ENCODE peak calls at places on chromosomes 12 and 14, in ten cellular contexts. D, U, M, O, S, P, T, I, A and N are unnamed samples.

GRCh38 chr12:105705765-105706164 is 375.3 kb downstream of the C12orf75 start:
- DNase-seq in T (peak), M (peak), A (peak), U (peak), P (no peak), O (peak), D (peak), I (no peak), S (peak), N (peak)

GRCh38 chr12:21814814-21815213 is 40.3 kb upstream of the KCNJ8 start:
- DNase-seq in T (no peak), A (no peak), D (no peak), M (no peak), U (no peak), S (no peak), I (no peak), O (no peak), P (no peak), N (no peak)

GRCh38 chr12:18888062-18888461 is 150.1 kb downstream of the CAPZA3 start:
- DNase-seq in P (no peak), O (no peak), D (no peak), I (no peak), U (no peak), T (no peak), S (no peak), M (no peak), A (no peak), N (no peak)

GRCh38 chr12:79360269-79360668 is 330.5 kb downstream of the PAWR start:
- DNase-seq in P (no peak), O (no peak), M (no peak), U (no peak), S (no peak), A (peak), T (no peak), I (no peak), D (no peak), N (no peak)

GRCh38 chr14:37864861-37865718 is 269.7 kb downstream of the TTC6 start:
- DNase-seq in S (no peak), I (no peak), P (no peak), O (no peak), U (no peak), D (peak), M (no peak), T (peak), A (no peak), N (no peak)

GRCh38 chr12:49962861-49963765 is 1.4 kb downstream of the AQP5 start:
- DNase-seq in U (peak), I (no peak), M (no peak), P (no peak), D (no peak), T (no peak), S (peak), A (peak), O (peak), N (peak)

GRCh38 chr12:43099691-43100163 is 452.3 kb downstream of the ADAMTS20 start:
- DNase-seq in I (no peak), O (no peak), S (no peak), D (no peak), A (no peak), T (peak), U (no peak), P (no peak), M (no peak), N (no peak)

GRCh38 chr14:92122351-92122677 is 545 bp downstream of the CPSF2 start:
- DNase-seq in A (no peak), P (no peak), D (no peak), M (peak), U (peak), S (no peak), O (peak), T (peak), I (no peak), N (no peak)

GRCh38 chr14:33859306-33859705 is 91.6 kb downstream of the EGLN3 start:
- DNase-seq in M (no peak), T (no peak), D (no peak), U (no peak), I (no peak), A (no peak), O (no peak), S (no peak), P (no peak), N (no peak)

GRCh38 chr14:75391953-75392352 is 35.9 kb upstream of the JDP2 start:
- DNase-seq in M (no peak), P (no peak), D (no peak), S (no peak), T (no peak), I (no peak), U (no peak), A (no peak), O (no peak), N (no peak)

GRCh38 chr14:87687338-87687876 is 305.6 kb downstream of the GALC start:
- DNase-seq in I (no peak), T (no peak), A (no peak), U (no peak), S (no peak), D (no peak), P (no peak), O (no peak), M (peak), N (no peak)

GRCh38 chr14:104741803-104742251 is 11.1 kb upstream of the SIVA1 start:
- DNase-seq in A (no peak), P (no peak), U (peak), O (no peak), D (no peak), T (no peak), I (no peak), M (no peak), S (no peak), N (no peak)

GRCh38 chr14:91374897-91375747 is 42.5 kb downstream of the CCDC88C start:
- DNase-seq in P (no peak), M (no peak), I (no peak), D (no peak), U (no peak), A (no peak), S (no peak), O (no peak), T (no peak), N (no peak)

GRCh38 chr12:53325539-53326061 is 4.2 kb upstream of the AAAS start:
- DNase-seq in I (peak), D (peak), A (peak), T (no peak), U (peak), S (peak), O (peak), M (peak), P (no peak), N (peak)

GRCh38 chr14:43503508-43503907 is 1003.6 kb downstream of the FSCB start:
- DNase-seq in I (no peak), O (no peak), A (no peak), P (no peak), T (no peak), S (no peak), U (no peak), M (no peak), D (no peak), N (no peak)

GRCh38 chr14:91399868-91400640 is 17.6 kb downstream of the CCDC88C start:
- DNase-seq in P (no peak), U (no peak), I (no peak), D (no peak), S (no peak), A (no peak), T (no peak), M (no peak), O (no peak), N (peak)

GRCh38 chr12:31682136-31682962 is 22.9 kb downstream of the ETFBKMT start:
- DNase-seq in O (peak), T (peak), M (peak), S (peak), I (no peak), A (peak), P (peak), D (no peak), U (peak), N (no peak)

GRCh38 chr12:51811203-51811805 is 37.2 kb downstream of the FIGNL2 start:
- DNase-seq in U (no peak), T (no peak), S (no peak), A (no peak), M (no peak), D (no peak), I (no peak), P (no peak), O (no peak), N (no peak)

GRCh38 chr14:44154889-44155288 is 352.2 kb downstream of the FSCB start:
- DNase-seq in U (no peak), T (no peak), P (no peak), D (no peak), I (no peak), S (no peak), O (no peak), M (no peak), A (no peak), N (no peak)

GRCh38 chr14:77799863-77800730 is at the start of gene ADCK1:
- DNase-seq in A (peak), U (peak), T (peak), S (peak), P (peak), M (peak), D (peak), O (peak), I (peak), N (peak)
- TF ChIP-seq CTCF in A (peak), U (peak), T (peak), S (peak), P (peak), M (no peak), D (peak), O (no peak), I (peak), N (no peak)

GRCh38 chr12:97568336-97569180 is 106.0 kb downstream of the RMST start:
- DNase-seq in O (peak), D (no peak), A (peak), T (no peak), I (no peak), U (no peak), P (no peak), S (no peak), M (no peak), N (no peak)
- TF ChIP-seq POLR2A in O (no peak), D (no peak), A (no peak), T (no peak), I (no peak), U (no peak), P (no peak), S (no peak), M (no peak), N (no peak)

DNA sequence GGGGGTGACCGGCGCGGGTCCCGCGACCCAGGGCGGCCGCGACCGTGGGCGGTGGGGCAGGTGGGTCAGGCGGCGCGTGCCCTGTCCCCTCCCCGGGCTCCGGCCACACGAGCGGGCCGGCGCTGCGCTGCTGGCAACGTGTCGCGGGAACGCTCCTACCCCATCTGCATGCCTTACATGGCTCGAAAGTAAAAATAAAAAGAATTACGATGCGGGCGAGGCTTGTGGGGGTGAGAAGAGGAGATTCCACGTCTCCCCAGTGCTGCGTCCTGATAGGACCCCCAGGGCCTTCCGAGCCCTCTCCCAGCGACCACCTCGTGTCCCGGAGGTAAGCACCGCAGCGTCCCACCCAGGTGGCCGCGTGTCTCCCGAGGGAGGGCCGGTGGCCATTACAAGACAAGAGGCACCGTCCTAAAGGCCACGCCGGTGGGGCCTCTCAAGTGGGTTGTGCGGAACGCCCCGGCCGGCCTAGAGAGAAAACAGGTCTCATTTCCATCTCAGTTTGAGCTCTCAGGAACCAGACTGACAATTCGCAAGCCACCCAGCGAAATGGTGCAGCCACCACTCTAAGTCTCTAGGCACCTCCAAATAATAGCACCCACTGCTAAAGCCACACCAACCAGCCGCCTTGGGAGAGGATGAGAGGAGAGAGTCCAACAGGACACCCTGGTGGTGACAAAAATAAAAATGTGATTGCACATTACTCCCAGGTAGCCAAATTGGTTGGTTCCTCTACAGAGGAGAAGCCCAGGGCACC is 614 bp upstream of the FOXN3 start:
- DNase-seq in I (peak), M (peak), A (peak), P (peak), U (peak), O (peak), T (peak), D (peak), S (peak), N (peak)
- TF ChIP-seq CTCF in I (peak), M (peak), A (peak), P (peak), U (peak), O (peak), T (peak), D (peak), S (peak), N (peak)

GRCh38 chr14:73846944-73847343 is 4.7 kb upstream of the PTGR2 start:
- DNase-seq in U (no peak), P (no peak), A (no peak), D (no peak), T (no peak), O (no peak), S (no peak), I (no peak), M (no peak), N (no peak)

GRCh38 chr14:73850940-73851339 is 691 bp upstream of the PTGR2 start:
- DNase-seq in O (no peak), T (no peak), U (no peak), D (no peak), I (no peak), M (no peak), A (no peak), S (no peak), P (no peak), N (no peak)

GRCh38 chr14:73851567-73852382 is at the start of gene PTGR2:
- DNase-seq in M (peak), O (peak), P (peak), S (peak), T (peak), A (peak), U (peak), D (peak), I (peak), N (peak)
- TF ChIP-seq POLR2A in M (peak), O (peak), P (no peak), S (peak), T (peak), A (peak), U (no peak), D (peak), I (peak), N (peak)

DNA sequence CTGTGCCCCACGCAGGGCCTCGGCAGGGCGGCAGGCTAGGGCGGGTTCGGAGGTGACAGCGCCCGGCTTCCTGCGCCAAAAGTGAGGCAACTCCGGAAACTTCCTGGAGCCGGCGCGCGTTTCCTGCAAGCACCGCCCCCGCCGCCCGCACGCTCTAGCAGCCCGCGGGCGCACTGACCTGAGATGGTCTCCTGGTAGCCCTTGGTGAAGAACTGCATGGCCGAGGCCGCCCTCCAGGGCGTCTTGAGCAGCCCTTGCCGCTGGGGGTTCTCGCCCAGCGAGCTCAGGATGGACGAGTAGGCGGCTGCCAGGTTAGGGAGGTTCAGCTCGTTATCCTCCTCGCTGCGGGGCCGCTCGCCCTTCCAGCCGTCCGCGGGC is 494 bp downstream of the GCH1 start:
- DNase-seq in S (peak), M (peak), O (peak), T (peak), U (peak), D (peak), I (peak), A (peak), P (peak), N (peak)
- TF ChIP-seq CTCF in S (no peak), M (no peak), O (no peak), T (no peak), U (peak), D (no peak), I (no peak), A (no peak), P (peak), N (no peak)

DNA sequence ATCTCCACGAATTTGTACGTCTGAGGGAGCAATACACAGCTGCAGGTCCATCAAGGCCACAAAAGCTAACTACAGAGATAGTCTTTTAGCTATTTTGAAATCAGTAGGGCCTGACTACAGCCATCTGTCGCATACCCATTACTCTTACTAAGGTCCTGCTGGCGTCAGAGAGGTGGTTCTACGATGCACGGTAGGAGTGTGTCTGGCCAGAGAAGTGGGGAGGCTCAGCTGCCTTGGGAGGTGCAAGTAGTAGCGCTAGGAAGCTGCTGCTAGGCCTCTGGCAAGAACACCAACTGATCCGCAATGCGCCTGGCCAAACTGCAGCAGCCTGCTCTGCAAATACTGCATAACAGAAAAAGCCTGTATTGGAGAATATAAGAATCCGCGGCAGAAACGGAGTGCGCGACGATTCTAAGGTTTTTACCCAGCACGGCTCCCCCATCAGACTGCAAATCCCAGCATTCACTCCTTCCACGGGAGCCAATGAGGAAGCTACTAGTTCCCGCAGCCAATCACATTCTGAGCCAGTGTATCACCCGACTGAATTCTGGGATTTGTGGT is 743 bp upstream of the CAND1 start:
- DNase-seq in D (peak), I (peak), A (peak), T (peak), O (peak), P (peak), U (peak), S (peak), M (peak), N (peak)
- TF ChIP-seq POLR2A in D (peak), I (no peak), A (no peak), T (no peak), O (no peak), P (no peak), U (no peak), S (no peak), M (peak), N (no peak)

DNA sequence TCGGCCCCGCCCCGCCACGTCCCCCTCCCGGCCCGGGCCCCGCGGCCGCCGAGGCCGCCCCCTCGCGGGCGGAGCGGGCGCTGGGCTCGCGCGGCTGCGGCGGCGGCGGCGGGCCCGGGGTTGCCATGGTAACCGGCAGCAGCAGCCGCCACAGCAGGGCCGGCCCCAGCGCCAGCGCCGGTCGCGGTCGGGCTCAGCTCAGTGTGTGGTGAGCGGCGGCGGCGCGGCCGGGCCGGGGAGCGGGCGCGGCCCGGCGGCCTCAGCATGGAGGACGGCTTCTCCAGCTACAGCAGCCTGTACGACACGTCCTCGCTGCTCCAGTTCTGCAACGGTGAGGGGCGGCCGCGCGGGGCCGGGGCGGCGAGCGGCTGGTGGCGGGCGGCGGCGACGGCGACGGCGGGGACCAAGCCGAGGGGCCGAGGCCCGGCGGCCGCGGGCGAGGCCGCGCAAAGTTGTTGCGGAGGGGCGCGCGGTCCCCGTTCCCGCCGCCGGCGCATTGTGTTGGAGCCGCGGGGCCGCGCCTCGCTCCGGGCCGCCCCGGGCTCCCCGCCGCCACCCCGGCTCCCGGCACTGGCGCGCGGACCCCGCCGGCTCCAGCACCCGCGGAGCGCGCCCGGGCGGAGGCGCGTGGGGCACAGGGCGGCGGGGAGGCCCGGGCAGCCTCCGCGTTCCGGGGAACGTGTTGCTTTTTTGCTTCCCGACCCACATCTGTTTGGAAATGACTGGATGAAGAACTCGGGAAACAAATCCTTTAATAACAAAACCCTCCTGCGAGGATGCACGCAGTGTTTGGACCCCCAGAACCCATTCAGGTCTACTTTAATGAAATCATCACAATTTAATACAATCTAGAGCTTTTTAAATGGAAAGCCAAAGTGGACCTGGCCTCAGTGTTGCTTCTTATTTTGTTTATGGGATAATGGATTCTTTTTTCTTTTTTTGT is at the start of gene EML1:
- DNase-seq in M (peak), I (peak), O (peak), D (peak), U (peak), A (peak), T (peak), S (peak), P (no peak), N (peak)
- TF ChIP-seq CTCF in M (no peak), I (no peak), O (peak), D (no peak), U (peak), A (no peak), T (peak), S (no peak), P (no peak), N (no peak)

GRCh38 chr12:119876761-119877638 is at the start of gene CIT:
- DNase-seq in T (peak), O (peak), P (peak), I (peak), D (peak), A (peak), M (peak), S (peak), U (peak), N (peak)
- TF ChIP-seq POLR2A in T (no peak), O (no peak), P (no peak), I (no peak), D (no peak), A (no peak), M (no peak), S (no peak), U (no peak), N (no peak)

DNA sequence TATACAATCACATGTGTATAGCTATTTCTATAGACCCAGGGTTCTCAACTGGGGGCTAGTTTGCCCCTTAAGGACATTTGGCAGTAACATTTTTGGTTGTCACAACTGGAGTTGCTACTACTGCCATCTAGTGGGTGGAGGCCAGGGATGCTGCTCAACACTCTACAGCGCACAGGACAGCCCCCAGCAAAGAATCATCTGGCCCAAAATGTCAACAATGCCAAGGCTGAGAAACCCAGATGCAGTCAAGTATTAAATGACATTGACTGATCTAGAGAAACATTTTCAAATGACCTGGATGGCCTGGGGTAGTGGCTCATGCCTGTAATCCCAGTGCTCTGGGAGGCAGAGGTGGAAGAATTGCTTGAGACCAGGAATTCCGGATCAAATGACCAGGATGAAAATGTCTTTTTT is 5.8 kb downstream of the WSB2 start:
- DNase-seq in A (peak), I (no peak), T (peak), S (peak), U (no peak), O (peak), D (no peak), M (peak), P (no peak), N (peak)
- TF ChIP-seq CTCF in A (peak), I (peak), T (peak), S (peak), U (peak), O (peak), D (no peak), M (no peak), P (peak), N (peak)

GRCh38 chr14:102081231-102082080 is 5.4 kb downstream of the HSP90AA1 start:
- DNase-seq in A (no peak), S (no peak), U (no peak), T (no peak), I (no peak), O (no peak), P (no peak), M (no peak), D (no peak), N (no peak)
- TF ChIP-seq POLR2A in A (no peak), S (no peak), U (no peak), T (no peak), I (no peak), O (no peak), P (no peak), M (no peak), D (no peak), N (no peak)